ENCODE peak calls at places on chromosomes 12 and 14, in nine cellular contexts. O is prostate gland, W is esophagus muscularis mucosa, D is K562, H is mucosa of descending colon, C is Caco-2, S is uterus, K is psoas muscle, L is tibial nerve. Q is an unnamed sample. For H3K4me1, the result is how much of the 10 kb centered on the place peaks cover.

GRCh38 chr14:93007225-93007997 is 84.5 kb downstream of the CHGA start:
- DNase-seq in S (peak), H (peak), L (no peak), D (no peak), O (no peak), W (no peak), K (peak), C (no peak), Q (peak)

GRCh38 chr12:110844551-110845395 is 2.0 kb upstream of the CCDC63 start:
- DNase-seq in S (no peak), O (peak), D (no peak), W (no peak), H (no peak), C (no peak), K (peak), L (no peak), Q (no peak)

GRCh38 chr12:113136128-113136989 is 798 bp upstream of the RASAL1 start:
- DNase-seq in H (peak), S (no peak), W (no peak), L (no peak), O (no peak), C (no peak), K (no peak), D (peak), Q (no peak)

GRCh38 chr14:26960049-26960688 is 362.3 kb upstream of the NOVA1 start:
- DNase-seq in C (no peak), H (no peak), L (no peak), D (no peak), W (no peak), S (no peak), K (no peak), O (no peak), Q (no peak)

GRCh38 chr12:54038260-54038759 is 5.5 kb downstream of the HOXC5 start:
- DNase-seq in S (no peak), L (no peak), O (no peak), H (no peak), D (no peak), W (no peak), K (no peak), C (no peak), Q (no peak)

GRCh38 chr12:23028158-23028802 is 403.3 kb downstream of the ETNK1 start:
- DNase-seq in H (no peak), O (no peak), K (no peak), W (no peak), D (no peak), L (no peak), C (no peak), S (no peak), Q (no peak)

GRCh38 chr14:65001758-65002157 is 15.1 kb downstream of the FNTB start:
- DNase-seq in W (no peak), H (no peak), O (no peak), L (no peak), K (no peak), D (no peak), S (no peak), C (no peak), Q (no peak)

GRCh38 chr14:103126873-103127304 is 3.6 kb downstream of the TNFAIP2 start:
- DNase-seq in K (peak), L (no peak), S (peak), D (no peak), O (peak), W (no peak), H (peak), C (peak), Q (no peak)

GRCh38 chr14:105495990-105496830 is 5.2 kb downstream of the TEDC1 start:
- DNase-seq in K (peak), C (no peak), W (no peak), S (no peak), O (no peak), H (no peak), D (no peak), L (no peak), Q (peak)

GRCh38 chr12:105947906-105948305 is 190.8 kb downstream of the NUAK1 start:
- DNase-seq in O (no peak), S (no peak), L (no peak), W (no peak), H (no peak), D (no peak), K (no peak), C (no peak), Q (no peak)

GRCh38 chr14:39023939-39024871 is 78.8 kb downstream of the SEC23A start:
- DNase-seq in L (no peak), D (no peak), C (peak), W (no peak), S (no peak), H (peak), K (no peak), O (no peak), Q (no peak)

GRCh38 chr12:50633950-50634349 is 129.2 kb downstream of the DIP2B start:
- DNase-seq in H (no peak), O (no peak), L (no peak), W (no peak), D (no peak), S (no peak), K (no peak), C (no peak), Q (no peak)

GRCh38 chr14:53533384-53533975 is 380.4 kb upstream of the DDHD1 start:
- DNase-seq in S (no peak), H (no peak), W (no peak), K (no peak), O (no peak), C (no peak), D (no peak), L (no peak), Q (no peak)

GRCh38 chr12:120661432-120661831 is 21.0 kb downstream of the CABP1 start:
- DNase-seq in C (no peak), O (no peak), L (no peak), S (no peak), W (no peak), K (no peak), H (no peak), D (no peak), Q (no peak)

GRCh38 chr14:82011460-82011859 is 477.8 kb upstream of the SEL1L start:
- DNase-seq in D (no peak), H (no peak), S (no peak), K (no peak), L (no peak), O (no peak), C (no peak), W (no peak), Q (no peak)

GRCh38 chr12:47156167-47156736 is 76.5 kb upstream of the AMIGO2 start:
- DNase-seq in C (no peak), S (peak), L (no peak), H (no peak), K (no peak), D (no peak), W (no peak), O (no peak), Q (no peak)

GRCh38 chr12:93029091-93029490 is 100.0 kb upstream of the EEA1 start:
- DNase-seq in S (no peak), K (no peak), L (no peak), D (no peak), C (no peak), H (no peak), W (no peak), O (no peak), Q (no peak)

GRCh38 chr14:101834387-101835165 is 73.1 kb downstream of the PPP2R5C start:
- DNase-seq in K (no peak), D (no peak), O (no peak), H (peak), L (no peak), S (no peak), W (no peak), C (no peak), Q (no peak)

GRCh38 chr12:94340568-94340967 is 119.1 kb downstream of the CEP83 start:
- DNase-seq in O (no peak), H (peak), C (no peak), L (no peak), W (no peak), S (no peak), K (no peak), D (no peak), Q (no peak)

GRCh38 chr12:82740129-82741000 is 53.7 kb downstream of the TMTC2 start:
- DNase-seq in C (no peak), W (no peak), L (no peak), O (no peak), S (no peak), K (no peak), D (no peak), H (no peak), Q (no peak)

GRCh38 chr12:1357171-1357570 is 237.2 kb downstream of the FBXL14 start:
- DNase-seq in D (no peak), K (no peak), C (no peak), S (no peak), L (no peak), H (no peak), W (no peak), O (no peak), Q (no peak)

GRCh38 chr12:75784591-75784990 is 247.0 kb downstream of the PHLDA1 start:
- DNase-seq in H (peak), K (peak), L (no peak), C (peak), O (peak), W (no peak), S (no peak), D (no peak), Q (no peak)

GRCh38 chr12:563250-563781 is 99.9 kb downstream of the NINJ2 start:
- DNase-seq in W (no peak), H (no peak), O (no peak), K (no peak), C (no peak), L (no peak), S (no peak), D (no peak), Q (no peak)

GRCh38 chr12:32881702-32882101 is 14.9 kb downstream of the PKP2 start:
- DNase-seq in H (no peak), L (no peak), W (no peak), D (no peak), S (no peak), C (no peak), O (no peak), K (no peak), Q (no peak)

GRCh38 chr12:46160081-46160980 is 108.5 kb downstream of the SLC38A1 start:
- DNase-seq in S (peak), O (peak), W (no peak), D (no peak), L (no peak), H (peak), C (no peak), K (no peak), Q (no peak)

GRCh38 chr12:120139958-120140357 is 23.4 kb upstream of the RAB35 start:
- DNase-seq in S (no peak), W (no peak), H (no peak), D (no peak), K (no peak), L (no peak), O (no peak), C (no peak), Q (no peak)

GRCh38 chr12:57591567-57592325 is 754 bp downstream of the PIP4K2C start:
- DNase-seq in L (no peak), S (no peak), H (peak), C (peak), D (peak), O (no peak), K (peak), W (no peak), Q (no peak)

GRCh38 chr12:31516702-31517101 is 74.2 kb downstream of the DENND5B start:
- DNase-seq in H (no peak), S (no peak), O (no peak), K (no peak), C (no peak), D (no peak), L (no peak), W (no peak), Q (no peak)

GRCh38 chr14:102493096-102493495 is 16.5 kb downstream of the ANKRD9 start:
- DNase-seq in K (peak), O (no peak), W (no peak), H (no peak), S (no peak), D (no peak), L (no peak), C (no peak), Q (no peak)

GRCh38 chr12:103470664-103471063 is 25.1 kb downstream of the C12orf42 start:
- DNase-seq in H (no peak), O (no peak), K (no peak), C (no peak), L (no peak), W (no peak), S (no peak), D (no peak), Q (no peak)

GRCh38 chr12:127629066-127629820 is 637.7 kb upstream of the TMEM132C start:
- DNase-seq in L (no peak), W (no peak), C (no peak), O (no peak), D (no peak), H (no peak), S (no peak), K (no peak), Q (no peak)

GRCh38 chr14:63666326-63666725 is 24.7 kb upstream of the WDR89 start:
- DNase-seq in S (no peak), K (no peak), O (no peak), D (no peak), C (no peak), H (no peak), L (no peak), W (no peak), Q (no peak)

GRCh38 chr12:96425973-96426372 is 25.7 kb upstream of the CDK17 start:
- DNase-seq in S (no peak), L (no peak), W (no peak), C (no peak), K (no peak), H (no peak), D (no peak), O (no peak), Q (no peak)

GRCh38 chr12:96427269-96427729 is 27.1 kb upstream of the CDK17 start:
- DNase-seq in O (no peak), W (no peak), D (no peak), K (peak), S (peak), H (peak), L (no peak), C (no peak), Q (peak)

GRCh38 chr12:96422192-96422591 is 22.0 kb upstream of the CDK17 start:
- DNase-seq in W (no peak), L (no peak), H (no peak), C (no peak), S (no peak), K (no peak), D (no peak), O (no peak), Q (no peak)

GRCh38 chr12:96425321-96425720 is 25.1 kb upstream of the CDK17 start:
- DNase-seq in C (no peak), D (no peak), W (no peak), S (peak), K (no peak), H (no peak), L (no peak), O (no peak), Q (no peak)

DNA sequence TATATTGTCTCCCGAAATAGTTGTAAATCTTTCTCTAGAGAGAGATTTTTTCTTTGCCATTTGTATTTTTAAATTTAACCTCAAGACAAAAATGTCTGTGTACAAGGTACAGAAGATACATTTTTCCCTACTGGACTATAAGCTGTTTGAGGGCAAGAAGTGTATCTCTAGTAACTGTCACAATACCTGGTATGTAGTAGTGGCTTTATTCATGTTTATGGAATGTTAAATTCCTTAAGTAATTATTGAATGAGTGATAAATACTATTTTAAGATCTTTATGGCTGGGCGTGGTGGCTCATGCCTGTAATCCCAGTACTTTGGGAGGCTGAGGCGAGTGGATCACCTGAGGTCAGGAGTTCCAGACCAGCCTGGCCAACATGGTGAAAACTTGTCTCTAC is 24.4 kb upstream of the CDK17 start:
- DNase-seq in K (no peak), C (no peak), W (no peak), L (no peak), H (no peak), O (no peak), D (no peak), S (no peak), Q (no peak)
- H3K4me3 ChIP-seq in K (no peak), C (no peak), W (no peak), L (no peak), H (no peak), O (no peak), D (no peak), S (no peak), Q (no peak)

GRCh38 chr12:6375269-6376078 is at the start of gene SCNN1A:
- DNase-seq in O (peak), S (peak), C (peak), W (no peak), L (no peak), H (peak), D (no peak), K (no peak), Q (peak)

GRCh38 chr12:6374781-6375150 is 597 bp downstream of the SCNN1A start:
- DNase-seq in W (no peak), H (no peak), S (no peak), C (no peak), L (no peak), O (no peak), D (no peak), K (no peak), Q (no peak)

GRCh38 chr12:6372403-6373003 is 2.9 kb downstream of the SCNN1A start:
- DNase-seq in H (no peak), K (peak), S (no peak), O (peak), W (no peak), C (peak), D (no peak), L (no peak), Q (no peak)

GRCh38 chr12:6373022-6373787 is 2.2 kb downstream of the SCNN1A start:
- DNase-seq in L (no peak), H (peak), S (no peak), D (no peak), W (no peak), K (no peak), O (no peak), C (no peak), Q (no peak)

DNA sequence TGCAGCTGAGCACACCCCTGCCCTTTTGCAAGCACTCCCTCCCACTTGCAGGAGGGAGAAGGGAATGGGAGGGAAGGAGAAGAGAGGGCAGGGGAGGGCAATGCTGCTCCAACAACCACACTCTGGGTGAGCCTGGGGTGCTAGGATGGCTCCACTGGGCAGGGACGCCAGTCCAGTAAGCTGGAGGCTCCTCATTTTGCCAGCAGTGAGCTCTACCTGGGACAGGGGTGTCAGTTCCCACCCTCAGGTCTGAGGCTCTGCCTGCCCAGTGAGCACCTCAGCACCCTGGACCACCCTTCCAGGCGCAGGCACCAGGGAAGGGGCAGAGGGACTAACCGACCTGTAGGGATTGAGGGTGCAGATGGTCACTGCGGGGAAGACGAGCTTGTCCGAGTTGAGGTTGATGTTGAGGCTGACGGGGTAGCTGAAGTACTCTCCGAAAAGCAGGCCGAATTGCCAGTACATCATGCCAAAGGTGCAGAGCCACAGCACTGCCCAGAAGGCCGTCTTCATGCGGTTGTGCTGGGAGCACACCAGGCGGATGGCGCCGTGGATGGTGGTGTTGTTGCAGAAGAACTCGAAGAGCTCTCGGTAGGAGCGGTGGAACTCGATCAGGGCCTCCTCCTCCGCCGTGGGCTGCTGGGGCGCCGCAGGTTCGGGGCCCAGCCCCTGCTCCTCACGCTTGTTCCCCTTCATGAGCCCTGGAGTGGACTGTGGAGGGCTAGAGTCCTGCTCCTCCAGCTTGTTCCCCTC is 1.2 kb downstream of the SCNN1A start:
- DNase-seq in W (no peak), D (no peak), H (no peak), K (no peak), C (no peak), L (no peak), S (no peak), O (no peak), Q (peak)
- H3K4me1 ChIP-seq in W (half or more), D (under half), H (half or more), K (under half), C (half or more), L (half or more), S (under half), O (half or more), Q (under half)

DNA sequence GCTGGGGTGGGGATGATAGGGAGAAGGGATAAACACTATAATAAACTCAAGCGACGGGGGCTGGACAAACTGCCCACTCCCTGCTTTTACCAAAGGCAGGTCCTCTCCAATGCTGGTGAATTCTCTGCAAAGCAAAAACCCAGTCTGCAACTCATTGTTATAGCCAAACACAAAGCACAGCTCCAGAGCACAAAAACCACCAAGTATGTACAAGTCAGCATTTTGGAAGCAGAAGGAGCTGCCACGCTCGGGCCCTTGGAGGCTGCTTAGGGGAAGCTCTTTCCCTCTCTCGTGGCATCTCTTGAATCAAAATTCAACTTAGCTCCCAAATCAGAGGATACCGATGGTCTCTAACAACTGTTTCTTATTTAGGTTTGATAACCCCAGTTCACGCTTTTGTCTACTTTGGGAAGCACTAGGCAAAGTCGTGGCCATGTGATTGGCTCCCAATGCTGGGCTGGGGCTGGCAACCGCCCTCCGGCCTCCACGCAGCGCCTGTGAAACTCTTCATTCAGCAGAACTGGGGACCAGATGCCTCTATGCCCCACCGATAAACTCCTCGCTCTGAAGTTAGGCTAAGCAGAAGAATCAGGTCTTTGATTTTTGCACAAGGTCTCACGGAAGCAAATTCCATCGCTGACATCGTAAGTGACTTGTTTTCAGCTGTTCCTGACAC is 158.5 kb upstream of the FOXN3 start:
- DNase-seq in W (no peak), K (no peak), O (no peak), D (no peak), S (no peak), L (no peak), H (no peak), C (no peak), Q (no peak)
- H3K4me3 ChIP-seq in W (no peak), K (no peak), O (no peak), D (no peak), S (no peak), L (no peak), H (no peak), C (no peak), Q (no peak)

DNA sequence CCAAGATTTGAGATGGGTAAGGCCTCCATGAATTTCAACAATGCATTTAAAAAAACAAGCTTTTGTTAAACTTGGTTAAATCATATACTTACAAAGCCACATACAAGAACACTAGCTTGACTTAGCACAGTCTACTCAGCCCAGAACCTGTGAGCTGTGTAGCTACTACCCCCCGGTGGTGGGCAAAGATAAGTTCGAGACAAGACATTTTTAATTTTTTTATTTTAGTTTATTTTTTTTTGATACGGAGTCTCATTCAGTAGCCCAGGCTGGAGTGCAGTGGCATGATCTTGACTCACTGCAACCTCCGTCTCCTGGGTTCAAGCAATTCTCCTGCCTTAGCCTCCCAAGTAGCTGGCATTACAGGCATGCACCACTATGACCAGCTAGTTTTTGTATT is 3.7 kb upstream of the NECAP1 start:
- DNase-seq in C (peak), O (no peak), K (no peak), L (no peak), W (no peak), S (no peak), H (no peak), D (no peak), Q (no peak)
- H3K4me1 ChIP-seq in C (under half), O (under half), K (under half), L (under half), W (under half), S (under half), H (under half), D (under half), Q (half or more)